ENCODE peak calls at places on chromosomes 2 and 18, in ten cellular contexts. K is cerebellar cortex, J is H4, M is lower lobe of right lung, I is epithelial cell of esophagus, B is ELF-1, V is H7, P is lung microvascular endothelial cell, X is transverse colon, N is T-helper 17 cell. T is an unnamed sample.
A peak's percentile ranks its signal among the peaks of the same experiment; 100 is the strongest.

GRCh38 chr18:79405781-79406575 is 10.2 kb downstream of the NFATC1 start:
- DNase-seq in J (no peak), P (peak; percentile 73), N (peak; percentile 77), M (peak; percentile 84), V (no peak), B (no peak), X (peak; percentile 77), K (no peak), I (no peak), T (no peak)

GRCh38 chr2:9818097-9818496 is 25.2 kb upstream of the TAF1B start:
- DNase-seq in B (no peak), X (no peak), N (no peak), P (no peak), M (no peak), V (no peak), I (peak; percentile 89), J (no peak), K (no peak), T (no peak)

GRCh38 chr18:80108122-80108536 is 933 bp upstream of the ADNP2 start:
- DNase-seq in I (no peak), X (no peak), V (no peak), J (no peak), K (no peak), N (no peak), P (no peak), B (peak; percentile 21), M (peak; percentile 53), T (no peak)

GRCh38 chr2:125564471-125564870 is 1091.5 kb upstream of the GYPC start:
- DNase-seq in M (no peak), J (no peak), I (no peak), X (no peak), V (peak; percentile 4), B (peak; percentile 10), P (no peak), N (no peak), K (no peak), T (no peak)

GRCh38 chr18:51074605-51075004 is 44.6 kb downstream of the SMAD4 start:
- DNase-seq in X (no peak), I (no peak), J (no peak), K (no peak), P (no peak), V (no peak), N (no peak), B (no peak), M (no peak), T (no peak)

GRCh38 chr18:74493689-74494088 is 2.5 kb upstream of the CNDP2 start:
- DNase-seq in B (peak; percentile 49), N (peak; percentile 56), V (no peak), M (no peak), X (peak; percentile 59), J (peak; percentile 67), I (peak; percentile 86), P (peak; percentile 76), K (peak; percentile 62), T (peak; percentile 84)

GRCh38 chr2:37881397-37881796 is 43.7 kb upstream of the RMDN2 start:
- DNase-seq in I (peak; percentile 48), P (no peak), M (no peak), X (no peak), K (no peak), V (no peak), J (no peak), B (no peak), N (no peak), T (no peak)

GRCh38 chr2:149160701-149161217 is 122.3 kb downstream of the LYPD6B start:
- DNase-seq in K (no peak), B (no peak), J (no peak), X (no peak), M (no peak), P (no peak), N (peak; percentile 11), V (no peak), I (peak; percentile 25), T (no peak)

GRCh38 chr2:157751462-157752058 is 122.9 kb upstream of the ACVR1C start:
- DNase-seq in X (no peak), B (peak; percentile 78), M (no peak), P (no peak), N (no peak), J (peak; percentile 82), K (no peak), I (peak; percentile 90), V (no peak), T (no peak)

GRCh38 chr2:43538034-43538670 is 57.7 kb downstream of the THADA start:
- DNase-seq in J (no peak), B (no peak), I (peak; percentile 51), M (no peak), V (no peak), K (no peak), P (peak; percentile 16), N (no peak), X (no peak), T (no peak)

GRCh38 chr2:27735263-27735904 is 36.1 kb upstream of the MRPL33 start:
- DNase-seq in X (peak; percentile 78), B (peak; percentile 63), J (no peak), K (peak; percentile 23), M (peak; percentile 88), V (peak; percentile 93), I (peak; percentile 67), P (peak; percentile 55), N (peak; percentile 14), T (no peak)

GRCh38 chr2:210598219-210598618 is 41.8 kb downstream of the CPS1 start:
- DNase-seq in V (no peak), B (no peak), M (no peak), P (no peak), J (no peak), N (no peak), X (no peak), I (no peak), K (no peak), T (no peak)

GRCh38 chr2:133369896-133370295 is 198.4 kb downstream of the NCKAP5 start:
- DNase-seq in N (no peak), V (peak; percentile 3), P (no peak), I (no peak), B (no peak), M (no peak), X (no peak), J (no peak), K (no peak), T (no peak)

GRCh38 chr2:187493877-187494568 is 46.0 kb upstream of the CALCRL start:
- DNase-seq in V (no peak), J (no peak), B (no peak), N (no peak), M (no peak), K (no peak), X (no peak), I (no peak), P (no peak), T (no peak)

GRCh38 chr2:28981620-28982371 is 698 bp downstream of the TOGARAM2 start:
- DNase-seq in K (no peak), M (no peak), B (no peak), J (no peak), P (no peak), I (no peak), X (no peak), N (no peak), V (peak; percentile 36), T (no peak)

GRCh38 chr2:3608373-3609278 is 13.7 kb downstream of the COLEC11 start:
- DNase-seq in M (no peak), X (no peak), J (no peak), N (no peak), I (no peak), K (no peak), P (no peak), V (peak; percentile 29), B (no peak), T (no peak)

GRCh38 chr2:239934571-239935171 is 90.5 kb downstream of the NDUFA10 start:
- DNase-seq in M (peak; percentile 73), N (peak; percentile 54), I (peak; percentile 42), V (peak; percentile 89), K (peak; percentile 82), X (peak; percentile 71), B (peak; percentile 79), J (no peak), P (peak; percentile 68), T (peak; percentile 58)

GRCh38 chr2:161312996-161313395 is 4.8 kb downstream of the PSMD14 start:
- DNase-seq in X (no peak), K (no peak), P (peak; percentile 18), I (peak; percentile 58), J (no peak), M (no peak), N (no peak), V (no peak), B (no peak), T (peak; percentile 75)

GRCh38 chr2:110679337-110679707 is 1.5 kb upstream of the BUB1 start:
- DNase-seq in P (peak; percentile 14), M (peak; percentile 54), K (peak; percentile 11), X (no peak), B (no peak), I (no peak), V (no peak), N (no peak), J (peak; percentile 45), T (no peak)

GRCh38 chr2:120516323-120517314 is 170.7 kb downstream of the INHBB start:
- DNase-seq in V (no peak), N (no peak), M (no peak), I (no peak), J (no peak), B (no peak), P (no peak), K (no peak), X (no peak), T (no peak)

GRCh38 chr2:159140070-159140774 is 146.3 kb downstream of the WDSUB1 start:
- DNase-seq in V (no peak), P (peak; percentile 92), J (peak; percentile 85), I (peak; percentile 79), N (no peak), B (no peak), M (no peak), K (no peak), X (no peak), T (no peak)

GRCh38 chr2:46559257-46559656 is 79.9 kb downstream of the TMEM247 start:
- DNase-seq in I (no peak), J (no peak), N (no peak), K (no peak), V (no peak), B (no peak), X (no peak), P (no peak), M (no peak), T (no peak)

T was measured in RKO.